ENCODE peak calls at places on chromosomes 5 and 9, in five cellular contexts. One of them, this sample, is unnamed.

GRCh38 chr5:66538531-66538930 is 57.7 kb upstream of the MAST4 start:
- DNase-seq in AML-193: no peak
- DNase-seq in CD8-positive, alpha-beta T cell: no peak
- DNase-seq in ELR: peak
- DNase-seq in retina: no peak
- DNase-seq in this sample: no peak

GRCh38 chr9:113584728-113585442 is 121.4 kb downstream of the RGS3 start:
- DNase-seq in AML-193: no peak
- DNase-seq in CD8-positive, alpha-beta T cell: no peak
- DNase-seq in ELR: no peak
- DNase-seq in retina: no peak
- DNase-seq in this sample: peak

GRCh38 chr9:134870311-134870694 is 10.3 kb upstream of the FCN2 start:
- DNase-seq in AML-193: no peak
- DNase-seq in CD8-positive, alpha-beta T cell: no peak
- DNase-seq in ELR: no peak
- DNase-seq in retina: no peak
- DNase-seq in this sample: no peak

GRCh38 chr9:98897745-98898144 is 46.0 kb upstream of the COL15A1 start:
- DNase-seq in AML-193: no peak
- DNase-seq in CD8-positive, alpha-beta T cell: no peak
- DNase-seq in ELR: no peak
- DNase-seq in retina: no peak
- DNase-seq in this sample: no peak

GRCh38 chr9:82763631-82764030 is 299.3 kb downstream of the RASEF start:
- DNase-seq in AML-193: no peak
- DNase-seq in CD8-positive, alpha-beta T cell: no peak
- DNase-seq in ELR: no peak
- DNase-seq in retina: peak
- DNase-seq in this sample: no peak

GRCh38 chr9:115606851-115607250 is 488.9 kb upstream of the TNC start:
- DNase-seq in AML-193: no peak
- DNase-seq in CD8-positive, alpha-beta T cell: no peak
- DNase-seq in ELR: no peak
- DNase-seq in retina: no peak
- DNase-seq in this sample: no peak

GRCh38 chr9:112647596-112647995 is 70.3 kb downstream of the INIP start:
- DNase-seq in AML-193: no peak
- DNase-seq in CD8-positive, alpha-beta T cell: no peak
- DNase-seq in ELR: peak
- DNase-seq in retina: no peak
- DNase-seq in this sample: no peak

GRCh38 chr5:171863928-171864327 is 78.3 kb downstream of the SMIM23 start:
- DNase-seq in AML-193: no peak
- DNase-seq in CD8-positive, alpha-beta T cell: no peak
- DNase-seq in ELR: peak
- DNase-seq in retina: no peak
- DNase-seq in this sample: peak

GRCh38 chr5:81638471-81638870 is 112.4 kb downstream of the SSBP2 start:
- DNase-seq in AML-193: no peak
- DNase-seq in CD8-positive, alpha-beta T cell: no peak
- DNase-seq in ELR: no peak
- DNase-seq in retina: no peak
- DNase-seq in this sample: peak

GRCh38 chr5:125196479-125197183 is 450.2 kb upstream of the ZNF608 start:
- DNase-seq in AML-193: no peak
- DNase-seq in CD8-positive, alpha-beta T cell: no peak
- DNase-seq in ELR: no peak
- DNase-seq in retina: peak
- DNase-seq in this sample: no peak

GRCh38 chr5:108379722-108380530 is 2.0 kb downstream of the FBXL17 start:
- DNase-seq in AML-193: peak
- DNase-seq in CD8-positive, alpha-beta T cell: no peak
- DNase-seq in ELR: peak
- DNase-seq in retina: no peak
- DNase-seq in this sample: peak

GRCh38 chr9:91117959-91118651 is 243.6 kb downstream of the AUH start:
- DNase-seq in AML-193: no peak
- DNase-seq in CD8-positive, alpha-beta T cell: no peak
- DNase-seq in ELR: peak
- DNase-seq in retina: peak
- DNase-seq in this sample: peak

GRCh38 chr9:35577486-35577885 is 27.6 kb upstream of the TESK1 start:
- DNase-seq in AML-193: no peak
- DNase-seq in CD8-positive, alpha-beta T cell: no peak
- DNase-seq in ELR: no peak
- DNase-seq in retina: no peak
- DNase-seq in this sample: peak

GRCh38 chr9:92648447-92649406 is 21.2 kb downstream of the IPPK start:
- DNase-seq in AML-193: no peak
- DNase-seq in CD8-positive, alpha-beta T cell: no peak
- DNase-seq in ELR: no peak
- DNase-seq in retina: no peak
- DNase-seq in this sample: no peak

This sample was measured in osteoblast.